ENCODE peak calls at places on chromosome 1, in nine cellular contexts. One of them, this sample, is unnamed.

GRCh38 chr1:233662503-233663105 is 48.7 kb downstream of the KCNK1 start:
- DNase-seq in transverse colon: no peak
- DNase-seq in heart left ventricle: no peak
- DNase-seq in esophagus squamous epithelium: no peak
- DNase-seq in sigmoid colon: no peak
- DNase-seq in A549: no peak
- DNase-seq in uterus: no peak
- DNase-seq in right lobe of liver: no peak
- DNase-seq in IMR-90: peak; percentile 1
- DNase-seq in this sample: no peak

GRCh38 chr1:223712856-223713494 is 636 bp downstream of the CAPN2 start:
- DNase-seq in transverse colon: peak; percentile 57
- DNase-seq in heart left ventricle: peak; percentile 52
- DNase-seq in esophagus squamous epithelium: no peak
- DNase-seq in sigmoid colon: peak; percentile 74
- DNase-seq in A549: no peak
- DNase-seq in uterus: peak; percentile 46
- DNase-seq in right lobe of liver: no peak
- DNase-seq in IMR-90: no peak
- DNase-seq in this sample: no peak

GRCh38 chr1:111563619-111564018 is 56.0 kb upstream of the RAP1A start:
- DNase-seq in transverse colon: no peak
- DNase-seq in heart left ventricle: no peak
- DNase-seq in esophagus squamous epithelium: no peak
- DNase-seq in sigmoid colon: no peak
- DNase-seq in A549: peak; percentile 14
- DNase-seq in uterus: no peak
- DNase-seq in right lobe of liver: no peak
- DNase-seq in IMR-90: peak; percentile 90
- DNase-seq in this sample: no peak

GRCh38 chr1:221620437-221621384 is 121.2 kb downstream of the DUSP10 start:
- DNase-seq in transverse colon: no peak
- DNase-seq in heart left ventricle: no peak
- DNase-seq in esophagus squamous epithelium: no peak
- DNase-seq in sigmoid colon: no peak
- DNase-seq in A549: no peak
- DNase-seq in uterus: no peak
- DNase-seq in right lobe of liver: peak; percentile 76
- DNase-seq in IMR-90: peak; percentile 23
- DNase-seq in this sample: no peak

GRCh38 chr1:41816061-41816460 is 102.7 kb downstream of the HIVEP3 start:
- DNase-seq in transverse colon: no peak
- DNase-seq in heart left ventricle: no peak
- DNase-seq in esophagus squamous epithelium: no peak
- DNase-seq in sigmoid colon: no peak
- DNase-seq in A549: no peak
- DNase-seq in uterus: no peak
- DNase-seq in right lobe of liver: no peak
- DNase-seq in IMR-90: no peak
- DNase-seq in this sample: no peak

GRCh38 chr1:177873238-177873637 is 96.6 kb downstream of the SEC16B start:
- DNase-seq in transverse colon: no peak
- DNase-seq in heart left ventricle: no peak
- DNase-seq in esophagus squamous epithelium: no peak
- DNase-seq in sigmoid colon: no peak
- DNase-seq in A549: no peak
- DNase-seq in uterus: no peak
- DNase-seq in right lobe of liver: no peak
- DNase-seq in IMR-90: peak; percentile 94
- DNase-seq in this sample: no peak

GRCh38 chr1:227318003-227318851 is at the start of gene CDC42BPA:
- DNase-seq in transverse colon: peak; percentile 82
- DNase-seq in heart left ventricle: peak; percentile 89
- DNase-seq in esophagus squamous epithelium: peak; percentile 7
- DNase-seq in sigmoid colon: peak; percentile 94
- DNase-seq in A549: peak; percentile 81
- DNase-seq in uterus: peak; percentile 78
- DNase-seq in right lobe of liver: peak; percentile 80
- DNase-seq in IMR-90: peak; percentile 87
- DNase-seq in this sample: peak; percentile 84

GRCh38 chr1:54857741-54858665 is 29.0 kb downstream of the DHCR24 start:
- DNase-seq in transverse colon: no peak
- DNase-seq in heart left ventricle: no peak
- DNase-seq in esophagus squamous epithelium: no peak
- DNase-seq in sigmoid colon: peak; percentile 40
- DNase-seq in A549: no peak
- DNase-seq in uterus: no peak
- DNase-seq in right lobe of liver: peak; percentile 78
- DNase-seq in IMR-90: peak; percentile 78
- DNase-seq in this sample: peak; percentile 23

GRCh38 chr1:176959461-176959860 is 205.1 kb downstream of the ASTN1 start:
- DNase-seq in transverse colon: no peak
- DNase-seq in heart left ventricle: no peak
- DNase-seq in esophagus squamous epithelium: no peak
- DNase-seq in sigmoid colon: no peak
- DNase-seq in A549: no peak
- DNase-seq in uterus: no peak
- DNase-seq in right lobe of liver: no peak
- DNase-seq in IMR-90: no peak
- DNase-seq in this sample: no peak

GRCh38 chr1:156858959-156859522 is at the start of gene INSRR:
- DNase-seq in transverse colon: no peak
- DNase-seq in heart left ventricle: no peak
- DNase-seq in esophagus squamous epithelium: no peak
- DNase-seq in sigmoid colon: no peak
- DNase-seq in A549: no peak
- DNase-seq in uterus: peak; percentile 50
- DNase-seq in right lobe of liver: no peak
- DNase-seq in IMR-90: no peak
- DNase-seq in this sample: no peak
- H3K4me3 ChIP-seq in transverse colon: no peak within 1 kb of the TSS
- H3K4me3 ChIP-seq in heart left ventricle: peak within 1 kb of the TSS; percentile 51
- H3K4me3 ChIP-seq in esophagus squamous epithelium: peak within 1 kb of the TSS; percentile 61
- H3K4me3 ChIP-seq in sigmoid colon: peak within 1 kb of the TSS; percentile 6
- H3K4me3 ChIP-seq in A549: peak within 1 kb of the TSS; percentile 46
- H3K4me3 ChIP-seq in uterus: peak within 1 kb of the TSS; percentile 41
- H3K4me3 ChIP-seq in right lobe of liver: peak within 1 kb of the TSS; percentile 24
- H3K4me3 ChIP-seq in IMR-90: peak within 1 kb of the TSS; percentile 13
- H3K4me3 ChIP-seq in this sample: peak within 1 kb of the TSS; percentile 29

GRCh38 chr1:173823776-173824314 is 628 bp upstream of the DARS2 start:
- DNase-seq in transverse colon: no peak
- DNase-seq in heart left ventricle: no peak
- DNase-seq in esophagus squamous epithelium: no peak
- DNase-seq in sigmoid colon: no peak
- DNase-seq in A549: no peak
- DNase-seq in uterus: no peak
- DNase-seq in right lobe of liver: no peak
- DNase-seq in IMR-90: peak; percentile 20
- DNase-seq in this sample: no peak
- TF ChIP-seq POLR2A in transverse colon: no peak
- TF ChIP-seq POLR2A in heart left ventricle: no peak
- TF ChIP-seq POLR2A in esophagus squamous epithelium: no peak
- TF ChIP-seq POLR2A in sigmoid colon: no peak
- TF ChIP-seq POLR2A in A549: no peak
- TF ChIP-seq POLR2A in uterus: no peak
- TF ChIP-seq POLR2A in right lobe of liver: no peak
- TF ChIP-seq POLR2A in IMR-90: no peak
- TF ChIP-seq POLR2A in this sample: no peak

GRCh38 chr1:14928886-14929546 is 224.5 kb upstream of the TMEM51 start:
- DNase-seq in transverse colon: no peak
- DNase-seq in heart left ventricle: no peak
- DNase-seq in esophagus squamous epithelium: no peak
- DNase-seq in sigmoid colon: no peak
- DNase-seq in A549: no peak
- DNase-seq in uterus: no peak
- DNase-seq in right lobe of liver: no peak
- DNase-seq in IMR-90: no peak
- DNase-seq in this sample: no peak
- H3K4me1 ChIP-seq in transverse colon: peaks cover 22% of the 10 kb centered on the region
- H3K4me1 ChIP-seq in heart left ventricle: peaks cover 18% of the 10 kb centered on the region
- H3K4me1 ChIP-seq in esophagus squamous epithelium: peaks cover 27% of the 10 kb centered on the region
- H3K4me1 ChIP-seq in sigmoid colon: peaks cover 17% of the 10 kb centered on the region
- H3K4me1 ChIP-seq in A549: peaks cover 10% of the 10 kb centered on the region
- H3K4me1 ChIP-seq in uterus: no peaks in the 10 kb centered on the region
- H3K4me1 ChIP-seq in right lobe of liver: no peaks in the 10 kb centered on the region
- H3K4me1 ChIP-seq in IMR-90: peaks cover 28% of the 10 kb centered on the region
- H3K4me1 ChIP-seq in this sample: peaks cover 21% of the 10 kb centered on the region

GRCh38 chr1:37606481-37607263 is 10.9 kb upstream of the GNL2 start:
- DNase-seq in transverse colon: no peak
- DNase-seq in heart left ventricle: no peak
- DNase-seq in esophagus squamous epithelium: no peak
- DNase-seq in sigmoid colon: no peak
- DNase-seq in A549: no peak
- DNase-seq in uterus: peak; percentile 60
- DNase-seq in right lobe of liver: no peak
- DNase-seq in IMR-90: peak; percentile 25
- DNase-seq in this sample: no peak
- H3K4me3 ChIP-seq in transverse colon: no peak overlapping the region
- H3K4me3 ChIP-seq in heart left ventricle: no peak overlapping the region
- H3K4me3 ChIP-seq in esophagus squamous epithelium: peak overlapping the region; percentile 15
- H3K4me3 ChIP-seq in sigmoid colon: no peak overlapping the region
- H3K4me3 ChIP-seq in A549: no peak overlapping the region
- H3K4me3 ChIP-seq in uterus: no peak overlapping the region
- H3K4me3 ChIP-seq in right lobe of liver: no peak overlapping the region
- H3K4me3 ChIP-seq in IMR-90: no peak overlapping the region
- H3K4me3 ChIP-seq in this sample: no peak overlapping the region

DNA sequence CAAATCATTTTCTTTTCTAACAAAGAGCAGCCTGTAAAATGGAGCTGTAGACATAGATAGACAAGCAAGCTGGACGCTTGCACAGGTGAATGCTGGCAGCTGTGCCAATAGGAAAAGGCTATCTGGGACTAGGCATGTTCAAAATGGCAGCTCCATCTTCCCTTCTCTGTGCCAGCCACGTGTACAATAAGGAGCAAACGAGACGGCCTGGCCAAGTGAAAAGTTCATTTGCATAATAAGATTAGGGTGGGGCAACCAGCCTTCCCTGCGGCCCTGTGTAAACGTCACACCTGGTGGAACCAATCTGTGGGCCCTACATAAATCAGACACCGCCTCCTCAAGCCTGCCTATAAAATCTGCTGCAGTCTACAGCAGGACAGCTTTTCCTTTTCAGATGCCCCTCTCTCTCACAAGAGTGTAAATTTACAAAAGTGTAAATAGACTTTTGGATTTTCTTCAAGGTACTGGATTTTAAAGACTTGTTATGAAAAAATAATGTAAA is 16.6 kb upstream of the EDEM3 start:
- DNase-seq in transverse colon: peak; percentile 13
- DNase-seq in heart left ventricle: no peak
- DNase-seq in esophagus squamous epithelium: no peak
- DNase-seq in sigmoid colon: no peak
- DNase-seq in A549: no peak
- DNase-seq in uterus: no peak
- DNase-seq in right lobe of liver: no peak
- DNase-seq in IMR-90: no peak
- DNase-seq in this sample: peak; percentile 33
- TF ChIP-seq POLR2A in transverse colon: no peak
- TF ChIP-seq POLR2A in heart left ventricle: no peak
- TF ChIP-seq POLR2A in esophagus squamous epithelium: no peak
- TF ChIP-seq POLR2A in sigmoid colon: no peak
- TF ChIP-seq POLR2A in A549: no peak
- TF ChIP-seq POLR2A in uterus: no peak
- TF ChIP-seq POLR2A in right lobe of liver: no peak
- TF ChIP-seq POLR2A in IMR-90: no peak
- TF ChIP-seq POLR2A in this sample: no peak

This sample was measured in stomach.